ENCODE peak calls at places on chromosomes 5 and 9, in five cellular contexts. One of them, this sample, is unnamed.

GRCh38 chr9:121122450-121123032 is 47.8 kb downstream of the CNTRL start:
- DNase-seq in HCT116: no peak
- DNase-seq in hepatocyte: no peak
- DNase-seq in fibroblast of lung: no peak
- DNase-seq in PC-3: no peak
- DNase-seq in this sample: no peak

GRCh38 chr9:129276486-129277260 is 98.6 kb upstream of the IER5L start:
- DNase-seq in HCT116: no peak
- DNase-seq in hepatocyte: no peak
- DNase-seq in fibroblast of lung: no peak
- DNase-seq in PC-3: no peak
- DNase-seq in this sample: no peak

GRCh38 chr5:34706084-34706483 is 50.0 kb downstream of the RAI14 start:
- DNase-seq in hepatocyte: no peak
- DNase-seq in fibroblast of lung: no peak
- DNase-seq in PC-3: peak; percentile 31
- DNase-seq in HCT116: no peak
- DNase-seq in this sample: no peak

GRCh38 chr9:13728121-13728520 is 448.6 kb upstream of the MPDZ start:
- DNase-seq in fibroblast of lung: no peak
- DNase-seq in hepatocyte: no peak
- DNase-seq in HCT116: no peak
- DNase-seq in PC-3: no peak
- DNase-seq in this sample: no peak

GRCh38 chr5:87944553-87945320 is 323.9 kb downstream of the TMEM161B start:
- DNase-seq in PC-3: no peak
- DNase-seq in hepatocyte: no peak
- DNase-seq in fibroblast of lung: no peak
- DNase-seq in HCT116: no peak
- DNase-seq in this sample: no peak

GRCh38 chr5:87020099-87020934 is 247.4 kb upstream of the RASA1 start:
- DNase-seq in HCT116: no peak
- DNase-seq in PC-3: peak; percentile 73
- DNase-seq in hepatocyte: peak; percentile 30
- DNase-seq in fibroblast of lung: peak; percentile 28
- DNase-seq in this sample: peak; percentile 56

GRCh38 chr5:102971693-102972293 is 148.1 kb downstream of the GIN1 start:
- DNase-seq in hepatocyte: peak; percentile 28
- DNase-seq in HCT116: peak; percentile 26
- DNase-seq in fibroblast of lung: peak; percentile 81
- DNase-seq in PC-3: peak; percentile 70
- DNase-seq in this sample: no peak

GRCh38 chr9:134626141-134626423 is 15.5 kb upstream of the COL5A1 start:
- DNase-seq in HCT116: no peak
- DNase-seq in hepatocyte: no peak
- DNase-seq in PC-3: no peak
- DNase-seq in fibroblast of lung: no peak
- DNase-seq in this sample: no peak

GRCh38 chr5:180644825-180645608 is 4.4 kb downstream of the FLT4 start:
- DNase-seq in PC-3: no peak
- DNase-seq in hepatocyte: peak; percentile 3
- DNase-seq in HCT116: no peak
- DNase-seq in fibroblast of lung: no peak
- DNase-seq in this sample: no peak

GRCh38 chr9:994005-994404 is 17.6 kb downstream of the DMRT3 start:
- DNase-seq in PC-3: no peak
- DNase-seq in fibroblast of lung: no peak
- DNase-seq in HCT116: no peak
- DNase-seq in hepatocyte: no peak
- DNase-seq in this sample: no peak

GRCh38 chr5:645421-645820 is 33.3 kb downstream of the CEP72 start:
- DNase-seq in fibroblast of lung: no peak
- DNase-seq in PC-3: no peak
- DNase-seq in hepatocyte: no peak
- DNase-seq in HCT116: no peak
- DNase-seq in this sample: no peak

GRCh38 chr5:644971-645370 is 32.8 kb downstream of the CEP72 start:
- DNase-seq in hepatocyte: no peak
- DNase-seq in HCT116: no peak
- DNase-seq in PC-3: no peak
- DNase-seq in fibroblast of lung: no peak
- DNase-seq in this sample: no peak

GRCh38 chr5:647311-647710 is 35.2 kb downstream of the CEP72 start:
- DNase-seq in hepatocyte: no peak
- DNase-seq in fibroblast of lung: no peak
- DNase-seq in PC-3: no peak
- DNase-seq in HCT116: no peak
- DNase-seq in this sample: no peak

GRCh38 chr5:646396-647201 is 34.5 kb downstream of the CEP72 start:
- DNase-seq in HCT116: no peak
- DNase-seq in hepatocyte: no peak
- DNase-seq in fibroblast of lung: peak; percentile 12
- DNase-seq in PC-3: no peak
- DNase-seq in this sample: no peak

DNA sequence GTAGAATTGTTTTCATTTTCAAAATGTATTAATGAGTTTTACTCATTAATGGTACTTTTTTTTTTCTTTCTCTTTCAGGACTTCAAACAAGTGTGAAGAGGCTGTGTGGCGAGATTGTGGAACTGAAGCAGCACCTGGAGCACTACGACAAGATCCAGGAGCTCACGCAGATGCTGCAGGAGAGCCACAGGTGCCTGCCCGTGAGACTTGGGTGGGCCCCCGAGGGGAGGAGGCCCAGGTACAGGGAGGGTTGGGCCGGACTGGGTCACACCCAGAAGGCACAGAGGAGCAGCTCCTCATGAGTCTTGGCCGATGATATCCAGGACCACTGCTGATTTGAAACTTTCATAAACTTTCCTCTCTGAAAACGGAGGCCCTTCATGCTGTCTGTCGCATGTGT is 35.6 kb downstream of the CEP72 start:
- DNase-seq in PC-3: no peak
- DNase-seq in HCT116: no peak
- DNase-seq in fibroblast of lung: no peak
- DNase-seq in hepatocyte: no peak
- DNase-seq in this sample: no peak
- H3K36me3 ChIP-seq in PC-3: peaks cover 45% of the 10 kb centered on the region
- H3K36me3 ChIP-seq in HCT116: peaks cover 51% of the 10 kb centered on the region
- H3K36me3 ChIP-seq in fibroblast of lung: peaks cover 13% of the 10 kb centered on the region
- H3K36me3 ChIP-seq in hepatocyte: no peaks in the 10 kb centered on the region
- H3K36me3 ChIP-seq in this sample: peaks cover 85% of the 10 kb centered on the region

GRCh38 chr5:123087173-123088030 is 1.6 kb upstream of the PRDM6 start:
- DNase-seq in HCT116: no peak
- DNase-seq in fibroblast of lung: no peak
- DNase-seq in PC-3: no peak
- DNase-seq in hepatocyte: no peak
- DNase-seq in this sample: no peak
- TF ChIP-seq EZH2 in HCT116: no peak
- TF ChIP-seq EZH2 in fibroblast of lung: no peak
- TF ChIP-seq EZH2 in PC-3: no peak
- TF ChIP-seq EZH2 in hepatocyte: peak; percentile 82
- TF ChIP-seq EZH2 in this sample: no peak

GRCh38 chr5:162607879-162608278 is 540.3 kb downstream of the GABRG2 start:
- DNase-seq in fibroblast of lung: no peak
- DNase-seq in PC-3: no peak
- DNase-seq in HCT116: no peak
- DNase-seq in hepatocyte: no peak
- DNase-seq in this sample: no peak

DNA sequence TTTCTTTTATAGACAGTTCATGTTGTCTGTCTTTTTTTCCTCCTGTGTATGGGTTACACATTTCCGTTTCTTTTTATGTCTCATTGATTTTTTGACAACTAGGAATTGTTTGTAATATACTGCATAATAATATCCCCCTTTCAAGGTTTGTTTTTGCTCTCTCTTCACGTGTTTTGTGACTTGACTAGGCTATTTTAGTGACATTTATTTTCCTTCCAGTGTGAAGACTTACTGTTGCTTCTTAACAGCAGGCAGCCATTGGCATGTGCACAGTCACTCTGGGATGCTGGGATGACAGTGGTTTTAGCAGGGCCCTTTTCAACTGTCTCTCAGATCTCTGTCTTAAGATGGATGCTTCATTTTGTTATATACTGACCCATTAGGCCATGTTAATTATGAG is 535.8 kb downstream of the GABRG2 start:
- DNase-seq in fibroblast of lung: no peak
- DNase-seq in HCT116: no peak
- DNase-seq in hepatocyte: no peak
- DNase-seq in PC-3: no peak
- DNase-seq in this sample: no peak
- H3K4me1 ChIP-seq in fibroblast of lung: no peaks in the 10 kb centered on the region
- H3K4me1 ChIP-seq in HCT116: no peaks in the 10 kb centered on the region
- H3K4me1 ChIP-seq in hepatocyte: no peaks in the 10 kb centered on the region
- H3K4me1 ChIP-seq in PC-3: no peaks in the 10 kb centered on the region
- H3K4me1 ChIP-seq in this sample: no peaks in the 10 kb centered on the region

DNA sequence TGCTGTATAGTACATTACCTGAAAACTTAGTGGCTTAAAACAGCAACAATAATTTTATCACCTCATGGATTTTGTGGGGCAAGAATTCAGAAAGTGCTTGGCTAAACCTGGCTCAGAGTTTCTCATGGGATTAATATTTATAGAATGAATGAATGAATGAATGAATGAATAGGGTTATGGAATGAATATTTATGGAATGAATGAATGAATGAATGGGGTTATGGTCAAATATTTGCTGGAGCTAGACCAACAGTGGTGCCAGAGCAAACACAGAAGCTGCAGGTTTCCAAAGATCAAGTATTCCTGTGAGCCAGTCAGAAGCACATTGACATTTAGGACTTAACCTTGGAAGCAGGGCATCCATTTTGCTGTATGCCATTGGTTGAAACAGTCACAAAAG is 35.7 kb downstream of the PLPPR1 start:
- DNase-seq in HCT116: no peak
- DNase-seq in hepatocyte: no peak
- DNase-seq in PC-3: no peak
- DNase-seq in fibroblast of lung: no peak
- DNase-seq in this sample: no peak
- H3K36me3 ChIP-seq in HCT116: no peaks in the 10 kb centered on the region
- H3K36me3 ChIP-seq in hepatocyte: no peaks in the 10 kb centered on the region
- H3K36me3 ChIP-seq in PC-3: no peaks in the 10 kb centered on the region
- H3K36me3 ChIP-seq in fibroblast of lung: no peaks in the 10 kb centered on the region
- H3K36me3 ChIP-seq in this sample: no peaks in the 10 kb centered on the region

DNA sequence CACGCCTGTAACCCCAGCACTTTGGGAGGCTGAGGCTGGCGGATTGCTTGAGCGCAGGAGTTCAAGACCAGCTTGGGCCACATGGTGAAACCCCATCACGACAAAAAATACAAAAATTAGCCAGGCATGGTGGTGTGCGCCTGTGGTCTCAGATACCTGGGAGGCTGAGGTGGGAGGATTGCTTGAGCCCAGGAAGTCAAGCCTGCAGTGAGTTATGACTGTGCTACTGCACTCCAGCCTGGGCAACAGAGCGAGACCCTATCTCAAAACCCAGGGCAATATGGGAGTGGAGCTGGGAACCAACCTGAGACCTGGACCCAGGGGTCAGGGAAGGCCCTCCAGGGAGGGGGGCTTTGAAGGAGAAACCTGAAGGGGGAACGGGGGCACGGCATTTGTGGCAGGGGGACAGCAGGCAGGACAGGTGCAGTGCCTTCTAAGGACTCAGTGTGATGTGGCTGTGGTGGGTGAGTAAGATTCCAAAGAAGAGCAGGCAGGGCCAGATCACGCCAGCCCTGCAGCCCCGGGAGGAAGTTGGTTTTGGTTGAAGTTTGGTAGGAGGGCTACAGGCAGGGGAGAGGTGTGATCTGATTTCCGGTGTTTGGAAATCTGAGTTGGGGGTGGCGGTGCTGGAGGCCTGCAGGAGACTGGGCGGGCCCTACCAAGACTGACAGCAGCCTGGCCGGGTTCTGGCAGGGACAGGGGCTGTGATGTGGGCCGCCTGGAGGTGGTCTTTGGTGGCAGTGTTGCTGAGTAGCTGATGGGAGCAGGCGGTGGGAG is 46.2 kb downstream of the NTNG2 start:
- DNase-seq in PC-3: no peak
- DNase-seq in fibroblast of lung: no peak
- DNase-seq in HCT116: no peak
- DNase-seq in hepatocyte: no peak
- DNase-seq in this sample: peak; percentile 27
- TF ChIP-seq EZH2 in PC-3: no peak
- TF ChIP-seq EZH2 in fibroblast of lung: no peak
- TF ChIP-seq EZH2 in HCT116: no peak
- TF ChIP-seq EZH2 in hepatocyte: no peak
- TF ChIP-seq EZH2 in this sample: no peak

GRCh38 chr9:130328349-130328801 is 62.8 kb downstream of the HMCN2 start:
- DNase-seq in HCT116: no peak
- DNase-seq in hepatocyte: no peak
- DNase-seq in fibroblast of lung: peak; percentile 81
- DNase-seq in PC-3: no peak
- DNase-seq in this sample: no peak
- H3K4me1 ChIP-seq in HCT116: peaks cover 23% of the 10 kb centered on the region
- H3K4me1 ChIP-seq in hepatocyte: peaks cover 14% of the 10 kb centered on the region
- H3K4me1 ChIP-seq in fibroblast of lung: peaks cover 14% of the 10 kb centered on the region
- H3K4me1 ChIP-seq in PC-3: no peaks in the 10 kb centered on the region
- H3K4me1 ChIP-seq in this sample: no peaks in the 10 kb centered on the region

GRCh38 chr5:137945825-137946224 is 56.6 kb downstream of the PKD2L2 start:
- DNase-seq in PC-3: no peak
- DNase-seq in hepatocyte: no peak
- DNase-seq in HCT116: no peak
- DNase-seq in fibroblast of lung: no peak
- DNase-seq in this sample: no peak
- H3K36me3 ChIP-seq in PC-3: peaks cover 35% of the 10 kb centered on the region
- H3K36me3 ChIP-seq in hepatocyte: peaks cover 7% of the 10 kb centered on the region
- H3K36me3 ChIP-seq in HCT116: peaks cover 59% of the 10 kb centered on the region
- H3K36me3 ChIP-seq in fibroblast of lung: no peaks in the 10 kb centered on the region
- H3K36me3 ChIP-seq in this sample: peaks cover 98% of the 10 kb centered on the region

GRCh38 chr5:43039468-43040286 is 442 bp downstream of the ANXA2R start:
- DNase-seq in PC-3: peak; percentile 84
- DNase-seq in hepatocyte: peak; percentile 78
- DNase-seq in fibroblast of lung: peak; percentile 91
- DNase-seq in HCT116: peak; percentile 56
- DNase-seq in this sample: peak; percentile 77
- TF ChIP-seq EZH2 in PC-3: no peak
- TF ChIP-seq EZH2 in hepatocyte: no peak
- TF ChIP-seq EZH2 in fibroblast of lung: no peak
- TF ChIP-seq EZH2 in HCT116: no peak
- TF ChIP-seq EZH2 in this sample: no peak

This sample was measured in DND-41.